ENCODE peak calls at places on chromosomes 13 and 19, in seven cellular contexts. Q is HepG2, U is GM12892, X is endothelial cell of umbilical vein, T is breast epithelium, S is transverse colon, I is spleen. G is an unnamed sample.

GRCh38 chr19:43779147-43779819 is 1.5 kb downstream of the KCNN4 start:
- DNase-seq in Q (no peak), U (no peak), X (no peak), T (peak), S (peak), I (peak), G (no peak)

GRCh38 chr19:43584484-43584883 is 8.9 kb downstream of the PINLYP start:
- DNase-seq in Q (no peak), U (no peak), X (no peak), T (no peak), S (no peak), I (no peak), G (no peak)

GRCh38 chr19:41753159-41753558 is 2.2 kb upstream of the CEACAM6 start:
- DNase-seq in Q (peak), U (peak), X (peak), T (peak), S (peak), I (peak), G (peak)

GRCh38 chr13:91667486-91667885 is 269.1 kb downstream of the GPC5 start:
- DNase-seq in Q (no peak), U (no peak), X (no peak), T (no peak), S (no peak), I (no peak), G (no peak)

GRCh38 chr19:6271721-6272410 is 7.9 kb downstream of the MLLT1 start:
- DNase-seq in Q (no peak), U (no peak), X (peak), T (peak), S (peak), I (no peak), G (peak)

GRCh38 chr19:15900504-15900903 is 2.6 kb upstream of the CYP4F2 start:
- DNase-seq in Q (no peak), U (no peak), X (no peak), T (no peak), S (no peak), I (no peak), G (no peak)

GRCh38 chr13:33191425-33192221 is 93.9 kb downstream of the STARD13 start:
- DNase-seq in Q (no peak), U (no peak), X (no peak), T (no peak), S (no peak), I (no peak), G (no peak)

GRCh38 chr13:52848455-52849190 is at the start of gene PCDH8:
- DNase-seq in Q (no peak), U (no peak), X (no peak), T (no peak), S (no peak), I (no peak), G (no peak)

GRCh38 chr13:93320942-93321341 is 94.3 kb downstream of the GPC6 start:
- DNase-seq in Q (no peak), U (no peak), X (no peak), T (no peak), S (no peak), I (no peak), G (no peak)

GRCh38 chr13:20711301-20712044 is 8.0 kb downstream of the IL17D start:
- DNase-seq in Q (no peak), U (no peak), X (no peak), T (no peak), S (no peak), I (no peak), G (peak)

GRCh38 chr19:39319892-39320168 is 833 bp downstream of the LRFN1 start:
- DNase-seq in Q (no peak), U (no peak), X (no peak), T (no peak), S (no peak), I (no peak), G (no peak)

GRCh38 chr13:35672611-35673010 is 196.1 kb upstream of the MAB21L1 start:
- DNase-seq in Q (no peak), U (no peak), X (no peak), T (no peak), S (no peak), I (no peak), G (no peak)

GRCh38 chr13:97249093-97249787 is 27.1 kb downstream of the MBNL2 start:
- DNase-seq in Q (no peak), U (no peak), X (no peak), T (no peak), S (no peak), I (no peak), G (no peak)

GRCh38 chr13:109273326-109273751 is 513.0 kb downstream of the IRS2 start:
- DNase-seq in Q (no peak), U (no peak), X (peak), T (no peak), S (no peak), I (no peak), G (no peak)

GRCh38 chr19:49359851-49360845 is 2.1 kb downstream of the TEAD2 start:
- DNase-seq in Q (no peak), U (no peak), X (no peak), T (no peak), S (no peak), I (no peak), G (no peak)

GRCh38 chr19:30780032-30780431 is 407.8 kb downstream of the ZNF536 start:
- DNase-seq in Q (no peak), U (no peak), X (no peak), T (peak), S (no peak), I (no peak), G (no peak)

GRCh38 chr19:2216361-2217225 is 19.5 kb downstream of the PLEKHJ1 start:
- DNase-seq in Q (no peak), U (no peak), X (no peak), T (no peak), S (no peak), I (no peak), G (no peak)

GRCh38 chr19:54248016-54248601 is 5.5 kb upstream of the LILRA6 start:
- DNase-seq in Q (no peak), U (no peak), X (peak), T (peak), S (peak), I (peak), G (no peak)

GRCh38 chr19:45920458-45920857 is 5.9 kb upstream of the NANOS2 start:
- DNase-seq in Q (no peak), U (no peak), X (no peak), T (no peak), S (no peak), I (no peak), G (no peak)

GRCh38 chr13:50257646-50258045 is 242.4 kb downstream of the KCNRG start:
- DNase-seq in Q (no peak), U (no peak), X (no peak), T (no peak), S (no peak), I (no peak), G (no peak)

GRCh38 chr13:50842246-50842645 is 1.2 kb downstream of the DLEU7 start:
- DNase-seq in Q (no peak), U (no peak), X (no peak), T (no peak), S (no peak), I (no peak), G (no peak)

GRCh38 chr19:33444238-33444992 is 70.9 kb downstream of the CEBPG start:
- DNase-seq in Q (no peak), U (no peak), X (no peak), T (no peak), S (no peak), I (peak), G (no peak)

GRCh38 chr13:74869846-74870245 is 612.1 kb downstream of the TBC1D4 start:
- DNase-seq in Q (no peak), U (no peak), X (peak), T (no peak), S (no peak), I (no peak), G (no peak)

GRCh38 chr19:58022283-58022660 is 11.6 kb upstream of the ZSCAN1 start:
- DNase-seq in Q (no peak), U (no peak), X (no peak), T (no peak), S (no peak), I (peak), G (no peak)

GRCh38 chr19:28492201-28492600 is 720.8 kb downstream of the UQCRFS1 start:
- DNase-seq in Q (no peak), U (no peak), X (no peak), T (no peak), S (no peak), I (no peak), G (no peak)

GRCh38 chr13:90414691-90415596 is 932.5 kb upstream of the MIR17HG start:
- DNase-seq in Q (no peak), U (no peak), X (peak), T (no peak), S (no peak), I (no peak), G (no peak)

GRCh38 chr13:95020298-95020987 is 280.8 kb downstream of the ABCC4 start:
- DNase-seq in Q (no peak), U (no peak), X (no peak), T (no peak), S (no peak), I (no peak), G (no peak)

GRCh38 chr19:5990289-5990797 is 12.4 kb upstream of the RANBP3 start:
- DNase-seq in Q (no peak), U (no peak), X (no peak), T (no peak), S (no peak), I (no peak), G (peak)

GRCh38 chr19:38543807-38544568 is 73.8 kb downstream of the MAP4K1 start:
- DNase-seq in Q (peak), U (no peak), X (peak), T (peak), S (peak), I (no peak), G (peak)

GRCh38 chr19:47357788-47358680 is 8.9 kb downstream of the DHX34 start:
- DNase-seq in Q (peak), U (no peak), X (no peak), T (no peak), S (no peak), I (no peak), G (no peak)

GRCh38 chr13:27928805-27929753 is 9.3 kb downstream of the PDX1 start:
- DNase-seq in Q (no peak), U (no peak), X (no peak), T (no peak), S (no peak), I (no peak), G (no peak)

GRCh38 chr19:41000310-41000737 is 9.2 kb downstream of the CYP2B6 start:
- DNase-seq in Q (peak), U (no peak), X (no peak), T (no peak), S (peak), I (no peak), G (no peak)

GRCh38 chr13:21069561-21070004 is 8.2 kb upstream of the LATS2 start:
- DNase-seq in Q (peak), U (no peak), X (no peak), T (no peak), S (no peak), I (no peak), G (no peak)

DNA sequence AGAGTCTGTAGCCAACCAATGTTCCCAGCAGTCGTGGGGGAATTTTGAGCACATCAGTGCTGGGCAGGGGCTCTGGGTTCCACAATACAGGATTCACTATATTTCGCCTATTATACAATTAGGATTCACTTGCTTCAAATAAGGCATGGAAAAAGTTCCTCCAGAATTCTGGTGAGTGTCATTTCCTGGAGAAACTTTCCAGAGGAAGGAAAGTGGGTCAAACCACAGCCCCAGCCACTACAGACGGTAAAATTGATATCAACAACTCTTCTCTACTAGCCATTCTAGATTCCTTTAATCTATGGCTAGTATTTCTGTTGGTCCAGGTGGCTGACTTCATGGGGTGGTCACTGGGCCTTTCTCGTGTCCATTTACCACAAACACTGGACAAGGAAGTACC is 10.5 kb downstream of the MYCBP2 start:
- DNase-seq in Q (no peak), U (no peak), X (peak), T (no peak), S (no peak), I (no peak), G (no peak)
- TF ChIP-seq POLR2AphosphoS5 in Q (no peak), U (no peak), X (peak), T (no peak), S (no peak), I (no peak), G (no peak)

DNA sequence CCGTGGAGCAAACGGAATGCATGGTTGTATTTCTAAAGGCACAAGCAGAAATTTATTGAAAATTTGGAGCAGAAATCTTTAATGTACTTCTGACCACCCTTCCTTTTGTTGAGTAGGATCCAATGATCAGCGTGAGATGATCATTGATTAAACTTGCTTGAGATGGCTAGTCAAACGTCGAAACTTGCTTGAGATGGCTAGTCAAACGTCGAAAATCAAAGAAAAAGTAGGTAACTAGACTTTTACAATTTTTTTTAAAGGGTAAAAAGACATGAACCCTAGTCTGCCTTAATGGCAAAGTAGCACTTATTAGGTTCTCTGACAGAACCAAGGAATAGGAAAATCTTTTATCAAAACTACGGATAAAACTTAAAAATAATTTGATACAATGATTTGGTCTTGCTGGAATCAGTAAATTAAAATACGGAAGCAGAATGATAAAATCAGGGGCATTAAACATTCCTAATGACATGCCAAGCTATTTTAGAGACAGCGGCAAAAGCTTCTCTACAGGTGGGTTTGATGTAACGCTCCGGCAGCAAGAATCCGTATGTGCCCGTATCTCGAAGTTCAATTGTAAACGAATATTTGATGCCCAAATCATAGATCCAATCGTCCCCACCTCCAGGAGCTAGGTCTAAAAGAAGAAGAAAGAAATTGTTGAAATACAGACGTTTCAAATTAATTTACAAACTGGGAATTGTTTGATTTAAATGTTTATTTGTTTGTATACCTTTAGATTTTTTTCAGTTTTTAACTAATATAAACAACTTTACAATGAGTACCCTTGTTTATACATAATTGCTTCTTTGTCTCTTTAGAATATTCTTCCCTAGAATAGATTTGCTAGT is 841 bp upstream of the ZC3H13 start:
- DNase-seq in Q (no peak), U (no peak), X (no peak), T (no peak), S (no peak), I (no peak), G (no peak)
- TF ChIP-seq POLR2AphosphoS5 in Q (no peak), U (no peak), X (no peak), T (no peak), S (no peak), I (no peak), G (no peak)

GRCh38 chr13:39777021-39777420 is 121.6 kb downstream of the COG6 start:
- DNase-seq in Q (no peak), U (no peak), X (no peak), T (no peak), S (no peak), I (no peak), G (no peak)
- TF ChIP-seq POLR2AphosphoS5 in Q (no peak), U (no peak), X (no peak), T (no peak), S (no peak), I (no peak), G (no peak)

DNA sequence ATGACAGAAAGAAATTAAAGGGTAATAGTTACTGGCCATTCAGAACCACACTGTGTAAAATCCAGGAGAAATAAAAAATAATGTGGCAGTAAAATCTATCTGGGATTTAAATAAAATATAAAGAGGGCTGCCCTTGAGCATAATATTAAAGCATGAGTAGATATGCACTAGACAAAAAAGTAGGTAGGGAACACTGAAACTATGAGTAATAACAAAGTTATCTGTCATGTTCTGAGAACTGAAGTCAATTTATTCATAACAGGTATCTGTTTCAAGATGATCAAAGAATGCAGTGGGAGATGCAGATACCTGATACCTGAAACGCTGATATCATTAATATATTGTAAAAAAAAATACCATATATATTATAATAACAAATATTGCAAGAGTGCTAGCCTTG is 1672.0 kb downstream of the SLITRK5 start:
- DNase-seq in Q (no peak), U (no peak), X (no peak), T (no peak), S (no peak), I (no peak), G (no peak)
- TF ChIP-seq POLR2AphosphoS5 in Q (no peak), U (no peak), X (no peak), T (no peak), S (no peak), I (no peak), G (no peak)

GRCh38 chr19:55385749-55386514 is at the start of gene RPL28:
- DNase-seq in Q (peak), U (peak), X (peak), T (peak), S (peak), I (peak), G (peak)
- TF ChIP-seq POLR2AphosphoS5 in Q (peak), U (peak), X (peak), T (peak), S (peak), I (peak), G (peak)

GRCh38 chr13:46127336-46128023 is 22.6 kb upstream of the CPB2 start:
- DNase-seq in Q (no peak), U (no peak), X (no peak), T (no peak), S (no peak), I (no peak), G (no peak)

GRCh38 chr13:46126552-46127171 is 21.8 kb upstream of the CPB2 start:
- DNase-seq in Q (peak), U (no peak), X (peak), T (peak), S (peak), I (peak), G (peak)

GRCh38 chr13:46124531-46124966 is 19.7 kb upstream of the CPB2 start:
- DNase-seq in Q (no peak), U (no peak), X (no peak), T (no peak), S (no peak), I (peak), G (no peak)

GRCh38 chr13:46126074-46126473 is 21.2 kb upstream of the CPB2 start:
- DNase-seq in Q (no peak), U (no peak), X (no peak), T (no peak), S (no peak), I (no peak), G (no peak)

DNA sequence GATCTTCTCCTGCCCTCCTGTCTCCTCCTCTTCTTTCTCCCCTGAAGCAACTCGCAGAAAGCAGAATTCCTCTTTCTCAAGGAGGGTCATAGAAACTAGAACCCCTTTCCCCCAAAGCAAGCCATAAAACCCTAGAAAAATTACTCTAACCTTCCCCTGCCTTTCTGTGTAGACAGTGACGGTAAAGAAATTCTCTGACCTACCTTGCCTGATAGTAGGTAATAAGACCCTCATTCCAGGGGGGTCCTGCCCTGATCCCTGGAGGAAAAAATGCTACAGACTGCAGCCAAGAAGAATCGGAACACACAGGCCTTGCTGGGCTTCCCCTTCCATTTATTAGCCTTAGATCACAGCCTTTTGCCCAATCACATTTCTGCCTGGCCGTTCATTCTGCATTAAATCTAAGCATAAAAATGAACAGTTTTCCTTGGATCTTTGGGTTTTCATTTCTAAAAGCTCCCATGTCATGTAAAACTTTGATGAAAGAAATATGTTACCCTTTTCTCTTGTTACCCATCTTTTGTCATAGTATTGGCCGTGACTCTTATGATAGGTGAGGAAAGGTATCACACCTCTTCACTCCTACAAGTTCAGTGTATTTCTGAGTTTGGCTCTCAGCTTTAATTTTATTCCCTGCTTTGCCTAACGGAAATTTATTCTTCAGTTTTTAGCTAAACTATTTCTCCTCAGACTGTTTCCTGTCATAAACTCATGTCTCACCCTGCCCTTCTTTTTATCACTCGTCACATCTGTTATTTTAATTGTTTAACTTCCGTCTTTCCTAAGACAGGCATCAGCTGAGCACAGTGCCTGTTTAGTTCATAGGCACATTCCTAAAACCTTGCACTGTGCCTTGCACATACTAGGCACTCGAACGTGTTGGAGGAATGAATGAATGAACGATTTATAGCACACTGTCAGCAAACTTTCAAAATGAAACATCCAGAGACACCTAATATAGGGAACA is 20.4 kb upstream of the CPB2 start:
- DNase-seq in Q (no peak), U (no peak), X (peak), T (no peak), S (no peak), I (no peak), G (no peak)
- TF ChIP-seq POLR2AphosphoS5 in Q (no peak), U (peak), X (peak), T (no peak), S (no peak), I (no peak), G (no peak)